ENCODE peak calls at places on chromosomes 7 and 10, in seven cellular contexts. Q is naive B cell; W is stimulated activated CD4-positive, alpha-beta T cell treated with anti-CD3 and anti-CD28 coated beads, Interleukin-2, amount 100 ng/mL, for 24 hours; Z is NCI-H2029 treated with DMSO at 0.1 percent for 48 hours; U is anterior cingulate cortex; T is stromal cell of bone marrow; R is activated CD4-positive, alpha-beta T cell treated with anti-CD3 and anti-CD28 coated beads, Interleukin-2, amount 50 U/mL, for 1 hour. K is an unnamed sample.

GRCh38 chr10:6202098-6202683 is 541 bp upstream of the PFKFB3 start:
- DNase-seq in U (no peak), Z (no peak), W (no peak), T (no peak), R (no peak), Q (no peak), K (no peak)

GRCh38 chr10:5890519-5890878 is 456 bp downstream of the FBH1 start:
- DNase-seq in Z (no peak), R (no peak), U (no peak), T (no peak), W (peak), Q (no peak), K (no peak)

GRCh38 chr10:18233775-18234174 is 93.6 kb downstream of the CACNB2 start:
- DNase-seq in Q (no peak), Z (no peak), T (no peak), W (no peak), U (no peak), R (no peak), K (no peak)

GRCh38 chr7:37068902-37069301 is 344.6 kb upstream of the AOAH start:
- DNase-seq in T (no peak), U (no peak), Q (no peak), R (no peak), W (no peak), Z (no peak), K (no peak)

GRCh38 chr10:34854147-34854601 is 39.1 kb upstream of the PARD3 start:
- DNase-seq in U (no peak), W (no peak), R (no peak), T (peak), Z (no peak), Q (no peak), K (no peak)

GRCh38 chr10:63919576-63920279 is 398.5 kb downstream of the REEP3 start:
- DNase-seq in T (no peak), R (no peak), W (no peak), U (no peak), Q (no peak), Z (no peak), K (no peak)

GRCh38 chr7:123621707-123622106 is 20.1 kb downstream of the ASB15 start:
- DNase-seq in W (no peak), R (no peak), U (no peak), Q (no peak), T (no peak), Z (no peak), K (no peak)

GRCh38 chr7:121214652-121215051 is 114.1 kb upstream of the WNT16 start:
- DNase-seq in Z (no peak), R (no peak), U (no peak), W (no peak), T (no peak), Q (no peak), K (no peak)

GRCh38 chr7:134625571-134625970 is 21.1 kb upstream of the BPGM start:
- DNase-seq in R (no peak), Z (no peak), Q (no peak), T (peak), U (no peak), W (no peak), K (no peak)

GRCh38 chr10:67666416-67667043 is 29.5 kb downstream of the CTNNA3 start:
- DNase-seq in U (no peak), Z (no peak), T (peak), Q (peak), W (no peak), R (no peak), K (no peak)

GRCh38 chr10:12957081-12957480 is 44.4 kb downstream of the CCDC3 start:
- DNase-seq in Q (no peak), U (no peak), Z (no peak), R (no peak), T (no peak), W (no peak), K (no peak)

GRCh38 chr10:103843854-103844567 is 11.4 kb downstream of the SH3PXD2A start:
- DNase-seq in R (no peak), U (no peak), Q (no peak), Z (no peak), W (no peak), T (peak), K (peak)

GRCh38 chr7:12137283-12137682 is 73.8 kb upstream of the TMEM106B start:
- DNase-seq in R (no peak), W (no peak), Q (no peak), Z (no peak), U (no peak), T (no peak), K (no peak)

GRCh38 chr7:134599371-134599770 is 47.3 kb upstream of the BPGM start:
- DNase-seq in Q (no peak), W (no peak), T (no peak), Z (no peak), R (no peak), U (no peak), K (peak)

GRCh38 chr10:69899727-69900595 is 98.3 kb downstream of the COL13A1 start:
- DNase-seq in W (no peak), Z (no peak), Q (no peak), R (no peak), T (no peak), U (no peak), K (no peak)

GRCh38 chr10:28628184-28628893 is 49.0 kb upstream of the BAMBI start:
- DNase-seq in W (peak), Q (peak), T (peak), Z (peak), R (peak), U (peak), K (peak)

GRCh38 chr10:23157691-23158369 is 34.3 kb upstream of the PTF1A start:
- DNase-seq in U (no peak), Z (peak), R (no peak), W (no peak), Q (peak), T (no peak), K (no peak)

GRCh38 chr7:2651336-2651735 is 19.6 kb downstream of the TTYH3 start:
- DNase-seq in Z (no peak), Q (no peak), U (no peak), R (no peak), T (no peak), W (no peak), K (no peak)

GRCh38 chr10:87064651-87065050 is 30.0 kb downstream of the GLUD1 start:
- DNase-seq in W (no peak), Z (no peak), R (no peak), U (no peak), T (no peak), Q (no peak), K (no peak)

GRCh38 chr10:132836832-132837540 is 51.0 kb upstream of the NKX6-2 start:
- DNase-seq in Q (peak), Z (no peak), U (no peak), T (peak), W (peak), R (peak), K (peak)